ENCODE peak calls at places on chromosomes 16 and 17, in four cellular contexts. Q is GM12878, V is HepG2, C is K562. H is an unnamed sample.

GRCh38 chr16:69386596-69386995 is 789 bp upstream of the TERF2 start:
- DNase-seq in Q (no peak), C (no peak), V (no peak), H (no peak)

GRCh38 chr16:78984887-78985464 is 615.6 kb downstream of the MAF start:
- DNase-seq in Q (no peak), C (no peak), V (peak), H (no peak)

GRCh38 chr17:77449908-77450741 is 309.4 kb downstream of the SEC14L1 start:
- DNase-seq in C (peak), V (peak), Q (no peak), H (no peak)

GRCh38 chr17:50561796-50562195 is 1.3 kb downstream of the CACNA1G start:
- DNase-seq in C (no peak), Q (no peak), V (no peak), H (no peak)

GRCh38 chr17:8224891-8225812 is 14.8 kb upstream of the AURKB start:
- DNase-seq in Q (no peak), V (no peak), C (no peak), H (no peak)

GRCh38 chr17:74085434-74085833 is 118.0 kb upstream of the RPL38 start:
- DNase-seq in C (peak), V (no peak), Q (no peak), H (peak)

GRCh38 chr16:74605332-74605731 is 1.6 kb downstream of the GLG1 start:
- DNase-seq in Q (no peak), V (no peak), C (no peak), H (no peak)

GRCh38 chr17:82302498-82302963 is 14.9 kb downstream of the CD7 start:
- DNase-seq in Q (no peak), V (no peak), C (no peak), H (no peak)

GRCh38 chr16:54817432-54817831 is 113.2 kb upstream of the IRX5 start:
- DNase-seq in C (peak), Q (no peak), V (peak), H (peak)

GRCh38 chr17:36608794-36609497 is 7.6 kb downstream of the MRM1 start:
- DNase-seq in V (no peak), C (peak), Q (no peak), H (no peak)

GRCh38 chr16:74034862-74035261 is 261.8 kb upstream of the PSMD7 start:
- DNase-seq in V (peak), Q (no peak), C (peak), H (peak)

GRCh38 chr16:1674751-1675664 is 3.1 kb upstream of the JPT2 start:
- DNase-seq in V (no peak), C (no peak), Q (no peak), H (no peak)

GRCh38 chr17:80265205-80266068 is 4.8 kb downstream of the RNF213 start:
- DNase-seq in Q (peak), V (no peak), C (no peak), H (no peak)

GRCh38 chr16:55710466-55710865 is 54.7 kb downstream of the SLC6A2 start:
- DNase-seq in C (no peak), Q (no peak), V (no peak), H (no peak)

GRCh38 chr16:67391424-67392300 is 1.6 kb downstream of the TPPP3 start:
- DNase-seq in C (no peak), V (no peak), Q (no peak), H (no peak)

GRCh38 chr17:47999612-48000011 is 28.7 kb downstream of the CDK5RAP3 start:
- DNase-seq in Q (no peak), V (no peak), C (no peak), H (no peak)

GRCh38 chr17:5047446-5047845 is 12.2 kb upstream of the SLC52A1 start:
- DNase-seq in C (no peak), V (no peak), Q (no peak), H (no peak)

GRCh38 chr16:20851601-20852000 is 45.3 kb downstream of the REXO5 start:
- DNase-seq in Q (no peak), C (no peak), V (peak), H (no peak)

GRCh38 chr16:9966569-9967157 is 215.6 kb downstream of the GRIN2A start:
- DNase-seq in C (no peak), V (peak), Q (peak), H (no peak)

GRCh38 chr16:87924937-87925670 is 11.2 kb downstream of the CA5A start:
- DNase-seq in V (no peak), Q (no peak), C (no peak), H (no peak)
- TF ChIP-seq TARDBP in V (no peak), Q (no peak), C (no peak), H (no peak)

DNA sequence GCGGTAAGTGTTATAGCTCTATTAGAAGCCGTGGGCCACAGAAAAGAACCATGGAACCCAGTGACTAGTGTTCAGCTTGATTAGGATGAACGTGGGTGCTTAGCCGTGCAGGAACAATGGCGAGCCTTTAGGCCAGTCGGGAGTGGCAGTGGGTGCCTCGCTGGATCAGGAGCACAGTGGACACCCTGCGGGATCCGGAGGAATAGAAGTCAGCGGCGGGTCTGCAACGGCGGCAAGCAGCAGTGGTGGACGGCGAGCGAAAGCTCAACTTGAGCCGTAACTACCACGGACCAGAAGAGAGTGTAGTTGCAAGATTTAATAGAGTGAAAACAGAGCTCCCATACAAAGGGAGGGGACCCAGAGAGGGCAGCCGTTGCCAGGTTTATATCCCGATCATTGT is 37.3 kb upstream of the CDH15 start:
- DNase-seq in Q (no peak), V (no peak), C (no peak), H (no peak)
- TF ChIP-seq TARDBP in Q (no peak), V (no peak), C (no peak), H (no peak)

DNA sequence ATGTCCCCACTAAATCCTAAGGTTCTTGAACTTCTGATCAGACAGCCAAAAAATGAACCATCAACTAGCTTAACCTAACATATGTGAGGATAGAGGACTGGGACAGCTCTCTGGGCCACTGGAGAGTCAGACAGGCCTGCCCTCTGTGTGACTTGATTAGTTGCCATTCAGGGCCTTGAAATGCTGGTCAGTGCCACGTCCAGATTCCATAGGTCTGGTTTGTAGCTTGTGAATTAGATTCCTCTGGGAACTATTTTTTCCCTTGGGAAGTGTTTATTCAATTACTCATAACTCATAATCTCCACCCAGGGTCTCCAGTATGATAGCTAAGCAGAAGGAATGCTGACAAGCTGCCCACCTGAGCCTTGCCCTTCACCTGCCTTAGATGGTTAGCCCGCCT is 48.2 kb downstream of the IGF2BP1 start:
- DNase-seq in C (no peak), Q (no peak), V (no peak), H (no peak)
- TF ChIP-seq TARDBP in C (no peak), Q (no peak), V (no peak), H (no peak)

DNA sequence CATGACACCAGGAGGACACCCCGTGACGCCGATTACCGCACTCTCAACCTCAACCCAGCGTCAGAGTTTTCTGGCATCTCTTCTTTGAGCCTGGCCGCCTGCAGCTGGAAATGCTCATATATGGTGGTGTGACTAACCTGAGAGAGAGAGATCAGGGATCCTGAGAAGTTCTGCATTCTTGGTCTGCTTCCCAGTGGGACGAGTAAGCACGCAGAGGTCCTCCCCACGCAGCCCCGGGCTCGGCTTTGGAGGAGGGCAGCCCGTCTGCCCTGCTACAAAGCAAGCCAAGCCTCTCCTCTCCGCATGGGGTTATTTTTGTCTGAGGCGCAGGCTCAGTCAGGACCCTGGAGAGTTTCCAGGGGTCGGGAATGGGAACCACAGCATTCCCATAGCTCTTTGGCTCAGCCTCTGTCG is 16.5 kb downstream of the CRISPLD2 start:
- DNase-seq in V (no peak), C (no peak), Q (no peak), H (no peak)
- TF ChIP-seq TARDBP in V (no peak), C (no peak), Q (no peak), H (no peak)

GRCh38 chr17:15288859-15289258 is 23.7 kb upstream of the PMP22 start:
- DNase-seq in V (no peak), Q (no peak), C (no peak), H (no peak)

GRCh38 chr17:15287533-15288267 is 22.6 kb upstream of the PMP22 start:
- DNase-seq in V (no peak), Q (no peak), C (no peak), H (no peak)

GRCh38 chr17:15290605-15291004 is 25.5 kb upstream of the PMP22 start:
- DNase-seq in Q (no peak), C (no peak), V (no peak), H (no peak)

GRCh38 chr17:15290186-15290536 is 25.0 kb upstream of the PMP22 start:
- DNase-seq in Q (no peak), C (no peak), V (no peak), H (no peak)

GRCh38 chr17:15289285-15290185 is 24.4 kb upstream of the PMP22 start:
- DNase-seq in C (peak), Q (no peak), V (peak), H (no peak)
- TF ChIP-seq TARDBP in C (no peak), Q (no peak), V (no peak), H (no peak)

GRCh38 chr16:65769055-65769465 is 597.4 kb upstream of the CDH5 start:
- DNase-seq in V (no peak), Q (no peak), C (peak), H (no peak)
- TF ChIP-seq TARDBP in V (no peak), Q (no peak), C (peak), H (no peak)

DNA sequence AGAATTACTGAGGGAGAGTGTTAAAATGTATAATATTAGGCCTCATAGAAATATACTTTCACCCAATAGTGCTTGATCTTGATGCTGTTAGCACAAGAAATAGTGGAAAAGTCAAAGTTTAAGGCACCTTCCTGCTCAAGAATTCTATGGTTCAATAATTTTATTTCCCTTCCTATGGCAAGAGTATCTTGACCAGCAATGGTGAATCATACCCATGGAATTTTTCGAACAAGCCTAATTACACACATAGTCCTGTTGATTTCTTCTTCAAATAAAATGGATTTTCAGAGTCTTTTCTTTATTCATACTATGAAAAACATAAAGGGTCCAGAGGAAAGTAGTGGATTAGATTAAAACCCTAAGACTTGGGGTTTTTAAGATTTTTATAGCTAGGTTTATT is 810.6 kb downstream of the CDH11 start:
- DNase-seq in Q (no peak), C (no peak), V (no peak), H (no peak)
- TF ChIP-seq TARDBP in Q (no peak), C (no peak), V (no peak), H (no peak)

H was measured in HEK293T.